ENCODE peak calls at places on chromosomes 5 and 9, in seven cellular contexts. W is ovary, P is A549, V is suprapubic skin, R is esophagus muscularis mucosa, L is tibial nerve, O is upper lobe of left lung. K is an unnamed sample.

GRCh38 chr5:144394036-144394435 is 223.4 kb downstream of the KCTD16 start:
- DNase-seq in W (no peak), P (no peak), V (no peak), R (no peak), L (no peak), O (no peak), K (no peak)

GRCh38 chr9:30800421-30800820 is 1584.0 kb upstream of the ACO1 start:
- DNase-seq in W (no peak), P (no peak), V (no peak), R (no peak), L (no peak), O (peak), K (no peak)

GRCh38 chr9:21096172-21096900 is 18.6 kb upstream of the IFNB1 start:
- DNase-seq in W (no peak), P (no peak), V (no peak), R (peak), L (no peak), O (no peak), K (no peak)

GRCh38 chr9:36149197-36149596 is 12.7 kb downstream of the GLIPR2 start:
- DNase-seq in W (peak), P (no peak), V (no peak), R (no peak), L (no peak), O (no peak), K (no peak)

GRCh38 chr5:2913306-2913705 is 161.8 kb upstream of the IRX2 start:
- DNase-seq in W (no peak), P (no peak), V (peak), R (peak), L (no peak), O (no peak), K (no peak)

GRCh38 chr9:120767451-120767850 is 25.8 kb downstream of the FBXW2 start:
- DNase-seq in W (no peak), P (no peak), V (no peak), R (no peak), L (no peak), O (no peak), K (no peak)

GRCh38 chr5:18553269-18553668 is 919.0 kb downstream of the TAF11L14 start:
- DNase-seq in W (no peak), P (peak), V (no peak), R (no peak), L (no peak), O (no peak), K (no peak)

GRCh38 chr9:127684576-127684975 is 22.2 kb upstream of the CFAP157 start:
- DNase-seq in W (no peak), P (no peak), V (no peak), R (no peak), L (no peak), O (no peak), K (no peak)

GRCh38 chr9:114894206-114894605 is 36.2 kb downstream of the TNFSF8 start:
- DNase-seq in W (no peak), P (no peak), V (no peak), R (peak), L (no peak), O (no peak), K (no peak)

GRCh38 chr9:28782630-28783029 is 1209.3 kb upstream of the C9orf72 start:
- DNase-seq in W (no peak), P (no peak), V (no peak), R (no peak), L (no peak), O (no peak), K (no peak)

GRCh38 chr5:1375871-1376850 is 31.3 kb upstream of the CLPTM1L start:
- DNase-seq in W (no peak), P (no peak), V (no peak), R (no peak), L (no peak), O (no peak), K (no peak)

GRCh38 chr5:157350939-157351338 is 85.0 kb downstream of the CYFIP2 start:
- DNase-seq in W (no peak), P (no peak), V (no peak), R (no peak), L (no peak), O (no peak), K (no peak)

GRCh38 chr5:139394123-139394653 is 716 bp downstream of the PROB1 start:
- DNase-seq in W (no peak), P (no peak), V (peak), R (no peak), L (no peak), O (peak), K (no peak)

GRCh38 chr5:90606539-90606938 is 47.9 kb downstream of the ADGRV1 start:
- DNase-seq in W (no peak), P (no peak), V (no peak), R (no peak), L (no peak), O (no peak), K (no peak)

GRCh38 chr5:163503106-163504090 is 2.0 kb upstream of the MAT2B start:
- DNase-seq in W (peak), P (peak), V (no peak), R (peak), L (peak), O (no peak), K (peak)

GRCh38 chr5:152505442-152506042 is 100.5 kb upstream of the NMUR2 start:
- DNase-seq in W (no peak), P (peak), V (no peak), R (no peak), L (peak), O (no peak), K (peak)

GRCh38 chr9:112002131-112002846 is 105.7 kb downstream of the UGCG start:
- DNase-seq in W (no peak), P (no peak), V (no peak), R (no peak), L (no peak), O (no peak), K (no peak)

GRCh38 chr9:99474186-99474585 is 252.1 kb downstream of the SEC61B start:
- DNase-seq in W (no peak), P (no peak), V (no peak), R (no peak), L (no peak), O (no peak), K (no peak)

GRCh38 chr9:129202613-129203555 is 24.8 kb upstream of the IER5L start:
- DNase-seq in W (peak), P (peak), V (peak), R (peak), L (peak), O (peak), K (peak)

GRCh38 chr5:150338546-150338945 is 19.0 kb upstream of the TCOF1 start:
- DNase-seq in W (no peak), P (no peak), V (no peak), R (no peak), L (no peak), O (no peak), K (no peak)

GRCh38 chr5:79200573-79201183 is 35.3 kb upstream of the JMY start:
- DNase-seq in W (no peak), P (peak), V (no peak), R (no peak), L (no peak), O (no peak), K (no peak)

GRCh38 chr9:119859128-119859527 is 489.9 kb upstream of the BRINP1 start:
- DNase-seq in W (no peak), P (no peak), V (no peak), R (no peak), L (no peak), O (no peak), K (no peak)

GRCh38 chr5:147669113-147669869 is 113.2 kb downstream of the JAKMIP2 start:
- DNase-seq in W (no peak), P (no peak), V (no peak), R (no peak), L (no peak), O (no peak), K (no peak)

GRCh38 chr9:120256146-120256545 is 323.8 kb downstream of the CDK5RAP2 start:
- DNase-seq in W (no peak), P (no peak), V (no peak), R (no peak), L (no peak), O (no peak), K (no peak)

DNA sequence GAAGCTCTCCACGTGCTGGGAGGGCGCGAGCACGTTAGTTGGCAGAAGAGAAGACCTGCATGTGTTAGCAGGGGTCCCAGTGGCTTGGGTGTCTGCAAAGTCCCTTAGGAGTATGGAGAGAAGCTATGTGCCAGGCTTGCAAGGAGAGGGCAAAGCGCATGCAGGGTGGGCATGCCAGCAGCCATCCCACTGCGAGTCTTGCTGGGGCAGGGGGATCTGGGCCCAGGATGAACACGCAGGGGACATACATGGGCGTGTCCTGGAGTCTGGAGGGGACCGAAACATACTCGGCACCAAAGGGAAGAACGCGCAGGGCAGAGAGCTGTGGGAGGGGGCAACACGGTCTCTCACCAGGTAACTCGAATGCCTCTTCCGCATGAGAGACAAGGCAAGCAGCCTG is 43.6 kb upstream of the IPPK start:
- DNase-seq in W (no peak), P (no peak), V (no peak), R (no peak), L (no peak), O (no peak), K (no peak)
- TF ChIP-seq EP300 in W (no peak), P (no peak), V (no peak), R (no peak), L (no peak), O (no peak), K (no peak)

DNA sequence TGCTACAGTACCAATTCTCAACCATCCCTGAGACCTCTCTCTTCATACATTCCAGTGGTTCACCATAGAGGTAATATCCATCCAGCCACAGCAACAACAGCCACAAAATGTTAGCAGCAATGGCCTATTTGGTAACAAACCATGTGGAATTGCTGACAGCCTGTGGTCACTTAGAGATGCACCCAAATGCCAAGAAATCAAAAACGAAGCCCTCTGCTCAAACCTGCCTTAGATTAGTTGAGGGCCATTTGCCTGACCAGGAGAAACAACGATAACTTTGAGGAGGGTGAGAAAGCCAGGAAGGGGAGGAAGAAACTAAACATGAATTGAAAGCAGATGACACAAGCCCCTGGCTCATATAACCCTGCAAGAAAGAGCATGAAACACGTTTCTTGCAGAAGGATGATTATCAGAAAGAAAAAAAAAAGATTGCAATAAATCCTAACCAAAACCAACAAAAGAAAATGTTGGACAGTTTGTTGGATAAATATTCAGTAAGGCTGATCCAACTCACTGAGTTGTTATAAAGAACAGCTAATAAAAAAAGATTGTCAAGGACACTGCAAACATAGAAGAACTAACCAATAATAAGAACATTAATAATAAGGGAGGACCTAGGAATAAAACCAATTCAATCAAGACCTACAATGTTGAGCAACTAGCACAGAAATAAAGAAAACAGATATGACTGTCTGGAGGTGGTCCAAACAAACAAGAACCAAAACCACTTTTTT is 140.5 kb upstream of the SLC30A5 start:
- DNase-seq in W (peak), P (no peak), V (no peak), R (no peak), L (no peak), O (no peak), K (no peak)
- H3K27ac ChIP-seq in W (peak), P (no peak), V (peak), R (peak), L (no peak), O (no peak), K (no peak)

DNA sequence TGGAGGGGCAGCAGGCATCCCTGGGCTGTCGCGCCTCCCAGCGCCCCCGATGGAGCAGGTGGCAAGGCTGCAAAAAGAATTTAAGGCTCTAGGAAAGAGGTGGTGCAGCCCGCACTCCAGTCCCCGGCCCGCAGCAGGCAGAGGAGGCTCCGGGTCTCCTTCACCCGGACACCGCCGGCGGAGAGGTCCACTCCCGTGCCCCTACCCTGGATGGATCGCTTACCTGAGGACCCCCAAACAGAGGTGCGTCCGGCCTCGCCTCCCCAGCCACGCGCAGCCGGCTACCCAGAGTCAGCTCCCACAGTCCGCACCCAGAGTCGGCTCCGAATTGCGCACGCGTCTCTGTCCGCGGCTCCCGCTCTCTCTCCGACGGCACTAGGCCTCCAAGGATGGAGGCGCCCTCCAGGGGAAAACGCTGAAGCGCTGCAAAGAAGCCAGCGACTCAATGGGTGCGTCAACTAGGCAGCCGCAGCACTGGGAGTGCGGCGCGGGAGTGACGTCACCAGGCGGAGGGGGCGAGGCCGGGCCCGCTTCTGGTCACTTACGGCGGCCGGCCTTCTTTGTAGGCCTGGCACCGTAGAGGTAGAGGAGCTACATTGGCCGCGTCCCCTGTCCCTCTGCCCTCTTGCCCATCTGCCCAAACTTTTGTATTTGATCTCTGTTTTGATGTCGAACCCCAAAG is at the start of gene ELP1:
- DNase-seq in W (peak), P (peak), V (peak), R (peak), L (peak), O (peak), K (peak)
- TF ChIP-seq EP300 in W (no peak), P (no peak), V (no peak), R (no peak), L (no peak), O (no peak), K (no peak)

DNA sequence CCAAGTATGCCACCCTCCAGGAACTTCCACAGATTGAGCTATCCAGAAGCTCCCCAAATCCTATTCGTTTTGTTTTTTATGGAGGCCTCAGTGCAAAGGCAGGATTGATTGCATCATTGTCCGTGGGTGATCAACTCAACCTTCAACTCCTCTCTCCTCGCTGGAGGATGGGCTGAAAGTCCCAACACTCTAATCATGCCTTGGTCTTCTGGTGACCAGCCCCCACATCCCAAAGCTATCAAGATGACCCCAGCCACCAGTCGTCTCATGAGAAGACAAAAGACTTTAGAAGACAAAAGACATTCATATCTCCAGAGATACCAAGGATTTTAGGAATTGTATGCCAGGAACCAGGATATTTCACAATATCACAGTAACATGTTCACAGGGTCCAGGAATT is 441.6 kb upstream of the WWC1 start:
- DNase-seq in W (no peak), P (no peak), V (no peak), R (no peak), L (no peak), O (no peak), K (no peak)
- H3K27ac ChIP-seq in W (no peak), P (no peak), V (no peak), R (no peak), L (no peak), O (no peak), K (no peak)

GRCh38 chr9:79256691-79257213 is 315.0 kb upstream of the TLE4 start:
- DNase-seq in W (no peak), P (no peak), V (no peak), R (peak), L (no peak), O (peak), K (no peak)
- TF ChIP-seq EP300 in W (no peak), P (no peak), V (no peak), R (no peak), L (no peak), O (no peak), K (no peak)

GRCh38 chr5:179749857-179750508 is 17.4 kb downstream of the MAML1 start:
- DNase-seq in W (no peak), P (no peak), V (no peak), R (no peak), L (no peak), O (no peak), K (no peak)

GRCh38 chr5:179755022-179755421 is 22.4 kb downstream of the MAML1 start:
- DNase-seq in W (no peak), P (no peak), V (no peak), R (no peak), L (no peak), O (no peak), K (no peak)

GRCh38 chr5:179758905-179759304 is 26.3 kb downstream of the MAML1 start:
- DNase-seq in W (no peak), P (no peak), V (no peak), R (no peak), L (no peak), O (no peak), K (no peak)

GRCh38 chr5:179754024-179754423 is 21.4 kb downstream of the MAML1 start:
- DNase-seq in W (no peak), P (no peak), V (no peak), R (no peak), L (no peak), O (no peak), K (no peak)
- H3K27ac ChIP-seq in W (no peak), P (no peak), V (no peak), R (no peak), L (no peak), O (no peak), K (no peak)

DNA sequence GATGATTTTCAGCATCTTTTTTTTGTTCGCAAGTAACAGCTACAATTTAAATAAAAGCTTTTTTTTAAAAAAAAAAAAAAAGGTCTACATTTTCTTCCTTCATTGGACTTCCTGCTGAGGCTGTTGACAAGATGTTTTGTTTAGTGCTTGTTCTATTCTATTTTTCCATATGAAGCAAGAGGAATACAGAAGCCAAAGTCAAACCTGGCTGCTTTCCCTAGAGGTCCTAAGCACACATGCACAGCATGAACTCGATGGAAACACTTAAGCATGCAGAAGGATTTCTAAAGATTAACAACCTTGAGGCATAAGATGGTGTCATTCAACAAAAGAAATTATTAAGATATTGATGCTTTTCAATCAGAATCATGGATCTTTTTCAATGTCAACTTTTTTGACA is 105.1 kb downstream of the ADCY2 start:
- DNase-seq in W (no peak), P (no peak), V (no peak), R (no peak), L (no peak), O (no peak), K (no peak)
- TF ChIP-seq EP300 in W (no peak), P (no peak), V (no peak), R (no peak), L (no peak), O (no peak), K (no peak)

GRCh38 chr9:27536168-27536567 is 6.6 kb upstream of the MOB3B start:
- DNase-seq in W (no peak), P (no peak), V (no peak), R (no peak), L (no peak), O (no peak), K (no peak)

GRCh38 chr9:27535701-27536118 is 6.1 kb upstream of the MOB3B start:
- DNase-seq in W (no peak), P (no peak), V (no peak), R (no peak), L (no peak), O (no peak), K (no peak)

GRCh38 chr9:27537027-27537435 is 7.4 kb upstream of the MOB3B start:
- DNase-seq in W (no peak), P (no peak), V (no peak), R (no peak), L (no peak), O (no peak), K (no peak)

GRCh38 chr9:27534131-27534530 is 4.5 kb upstream of the MOB3B start:
- DNase-seq in W (no peak), P (no peak), V (no peak), R (peak), L (no peak), O (no peak), K (no peak)

DNA sequence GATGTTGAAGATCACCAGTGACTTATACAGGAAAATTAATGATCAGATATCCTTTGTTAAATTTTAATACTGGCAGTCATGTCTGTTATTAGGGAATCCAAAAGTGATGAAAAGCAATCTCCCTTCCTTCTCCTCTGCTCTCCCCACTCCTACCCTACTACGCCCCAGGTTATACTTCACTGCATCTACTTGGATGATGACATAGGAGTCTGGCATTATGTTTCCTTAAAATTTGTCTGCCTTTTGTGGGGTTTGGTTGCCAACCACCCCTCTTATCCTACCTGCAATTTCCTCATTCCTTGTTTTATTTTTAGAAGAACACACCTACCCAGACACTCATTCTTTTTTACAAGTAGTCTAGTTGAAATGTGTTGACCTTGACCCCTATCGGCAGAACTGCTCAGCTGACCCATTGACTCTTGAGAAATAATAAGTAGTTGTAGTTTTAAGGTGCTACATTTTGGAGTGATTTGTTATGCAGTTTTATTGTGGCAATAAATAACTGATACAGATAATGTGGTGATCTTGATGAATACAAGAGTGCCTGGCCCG is 5.1 kb upstream of the MOB3B start:
- DNase-seq in W (no peak), P (no peak), V (no peak), R (no peak), L (no peak), O (no peak), K (no peak)
- H3K27ac ChIP-seq in W (peak), P (no peak), V (peak), R (peak), L (peak), O (no peak), K (peak)

K was measured in stomach.